ENCODE peak calls at places on chromosomes 12 and 14, in seven cellular contexts. U, M, A, K, X, Q and W are unnamed samples.

GRCh38 chr12:93808169-93808899 is 131.2 kb downstream of the CRADD start:
- DNase-seq in U (no peak), M (no peak), A (no peak), K (no peak), X (no peak), Q (no peak), W (no peak)

GRCh38 chr14:66074546-66074945 is 411.6 kb upstream of the CCDC196 start:
- DNase-seq in U (no peak), M (no peak), A (no peak), K (no peak), X (no peak), Q (no peak), W (no peak)

GRCh38 chr12:104462931-104463339 is 6.2 kb downstream of the CHST11 start:
- DNase-seq in U (no peak), M (no peak), A (no peak), K (no peak), X (no peak), Q (no peak), W (no peak)

GRCh38 chr12:101839324-101840283 is 8.8 kb upstream of the GNPTAB start:
- DNase-seq in U (peak; percentile 65), M (no peak), A (no peak), K (peak; percentile 68), X (peak; percentile 62), Q (peak; percentile 64), W (peak; percentile 78)

GRCh38 chr14:95329941-95330340 is 10.2 kb upstream of the CLMN start:
- DNase-seq in U (no peak), M (no peak), A (no peak), K (no peak), X (no peak), Q (no peak), W (no peak)

GRCh38 chr14:61342486-61342885 is 21.1 kb downstream of the PRKCH start:
- DNase-seq in U (no peak), M (no peak), A (no peak), K (no peak), X (no peak), Q (no peak), W (no peak)

GRCh38 chr14:73714656-73715081 is 485 bp upstream of the PNMA1 start:
- DNase-seq in U (no peak), M (no peak), A (no peak), K (peak; percentile 42), X (no peak), Q (no peak), W (no peak)

GRCh38 chr12:32533971-32534590 is 134.7 kb downstream of the FGD4 start:
- DNase-seq in U (peak; percentile 53), M (no peak), A (no peak), K (peak; percentile 98), X (peak; percentile 57), Q (peak; percentile 94), W (peak; percentile 88)

GRCh38 chr12:12502813-12503146 is 59.9 kb downstream of the DUSP16 start:
- DNase-seq in U (no peak), M (no peak), A (no peak), K (no peak), X (no peak), Q (no peak), W (no peak)

GRCh38 chr12:51442324-51442723 is 17.7 kb downstream of the SLC4A8 start:
- DNase-seq in U (no peak), M (no peak), A (no peak), K (peak; percentile 70), X (no peak), Q (no peak), W (no peak)

GRCh38 chr14:106821119-106821518 is 1294.7 kb downstream of the TMEM121 start:
- DNase-seq in U (no peak), M (no peak), A (no peak), K (no peak), X (no peak), Q (no peak), W (no peak)

GRCh38 chr12:18135509-18135908 is 45.5 kb upstream of the RERGL start:
- DNase-seq in U (no peak), M (no peak), A (no peak), K (no peak), X (no peak), Q (no peak), W (no peak)

GRCh38 chr14:65002586-65003210 is 16.0 kb downstream of the FNTB start:
- DNase-seq in U (no peak), M (no peak), A (no peak), K (peak; percentile 48), X (no peak), Q (no peak), W (no peak)

GRCh38 chr12:84276215-84276614 is 636.4 kb downstream of the SLC6A15 start:
- DNase-seq in U (no peak), M (no peak), A (no peak), K (peak; percentile 0), X (no peak), Q (no peak), W (no peak)

GRCh38 chr12:107441906-107442305 is 243.7 kb upstream of the PWP1 start:
- DNase-seq in U (no peak), M (no peak), A (no peak), K (peak; percentile 46), X (no peak), Q (no peak), W (no peak)

GRCh38 chr14:54762296-54762695 is 140.3 kb downstream of the GCH1 start:
- DNase-seq in U (no peak), M (no peak), A (no peak), K (peak; percentile 49), X (no peak), Q (no peak), W (no peak)

GRCh38 chr14:50792058-50792477 is 38.9 kb downstream of the NIN start:
- DNase-seq in U (no peak), M (no peak), A (no peak), K (no peak), X (no peak), Q (no peak), W (no peak)
- H3K4me1 ChIP-seq in U (peaks cover 17% of the 10 kb centered on the region), M (no peaks in the 10 kb centered on the region), A (peaks cover 16% of the 10 kb centered on the region), K (peaks cover 15% of the 10 kb centered on the region), X (peaks cover 34% of the 10 kb centered on the region), Q (no peaks in the 10 kb centered on the region), W (no peaks in the 10 kb centered on the region)

GRCh38 chr14:31277085-31277484 is 69.5 kb upstream of the HECTD1 start:
- DNase-seq in U (no peak), M (no peak), A (no peak), K (no peak), X (no peak), Q (no peak), W (no peak)

GRCh38 chr14:31278883-31279282 is 71.3 kb upstream of the HECTD1 start:
- DNase-seq in U (no peak), M (no peak), A (no peak), K (no peak), X (no peak), Q (no peak), W (no peak)

GRCh38 chr14:31280132-31280870 is 72.7 kb upstream of the HECTD1 start:
- DNase-seq in U (no peak), M (no peak), A (no peak), K (no peak), X (no peak), Q (peak; percentile 94), W (peak; percentile 58)

GRCh38 chr14:31271648-31272047 is 64.1 kb upstream of the HECTD1 start:
- DNase-seq in U (no peak), M (no peak), A (peak; percentile 49), K (no peak), X (no peak), Q (no peak), W (no peak)

GRCh38 chr14:31275731-31276130 is 68.1 kb upstream of the HECTD1 start:
- DNase-seq in U (no peak), M (no peak), A (no peak), K (no peak), X (no peak), Q (no peak), W (no peak)
- H3K9me3 ChIP-seq in U (no peaks in the 10 kb centered on the region), M (no peaks in the 10 kb centered on the region), A (no peaks in the 10 kb centered on the region), K (peaks cover 8% of the 10 kb centered on the region), X (no peaks in the 10 kb centered on the region), Q (peaks cover 40% of the 10 kb centered on the region), W (peaks cover 42% of the 10 kb centered on the region)

DNA sequence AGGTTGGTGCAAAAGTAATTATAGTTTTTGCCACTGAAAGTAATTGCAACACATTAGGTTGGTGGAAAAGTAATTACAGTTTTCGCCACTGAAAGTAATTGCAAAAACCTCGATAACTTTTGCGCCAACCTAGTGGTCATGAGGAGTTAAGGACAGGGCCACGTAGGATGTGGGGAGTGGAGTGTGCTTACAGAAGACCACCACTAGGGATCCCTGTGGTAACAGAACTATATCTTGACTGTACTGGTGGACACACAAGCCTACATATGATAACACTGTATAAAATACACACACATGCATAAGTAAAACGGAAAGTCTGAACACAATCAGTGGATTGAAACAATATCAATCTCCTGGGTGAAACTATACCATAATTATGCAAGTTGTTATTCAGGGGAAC is 187.4 kb upstream of the ABCD2 start:
- DNase-seq in U (no peak), M (no peak), A (no peak), K (no peak), X (no peak), Q (peak; percentile 45), W (peak; percentile 36)
- TF ChIP-seq CTCF in U (no peak), M (no peak), A (no peak), K (no peak), X (no peak), Q (peak; percentile 54), W (peak; percentile 49)

GRCh38 chr12:68361953-68362352 is 29.8 kb upstream of the MDM1 start:
- DNase-seq in U (no peak), M (no peak), A (no peak), K (no peak), X (no peak), Q (no peak), W (no peak)
- H3K4me1 ChIP-seq in U (no peaks in the 10 kb centered on the region), M (peaks cover 20% of the 10 kb centered on the region), A (peaks cover 32% of the 10 kb centered on the region), K (peaks cover 13% of the 10 kb centered on the region), X (peaks cover 19% of the 10 kb centered on the region), Q (peaks cover 19% of the 10 kb centered on the region), W (peaks cover 22% of the 10 kb centered on the region)

DNA sequence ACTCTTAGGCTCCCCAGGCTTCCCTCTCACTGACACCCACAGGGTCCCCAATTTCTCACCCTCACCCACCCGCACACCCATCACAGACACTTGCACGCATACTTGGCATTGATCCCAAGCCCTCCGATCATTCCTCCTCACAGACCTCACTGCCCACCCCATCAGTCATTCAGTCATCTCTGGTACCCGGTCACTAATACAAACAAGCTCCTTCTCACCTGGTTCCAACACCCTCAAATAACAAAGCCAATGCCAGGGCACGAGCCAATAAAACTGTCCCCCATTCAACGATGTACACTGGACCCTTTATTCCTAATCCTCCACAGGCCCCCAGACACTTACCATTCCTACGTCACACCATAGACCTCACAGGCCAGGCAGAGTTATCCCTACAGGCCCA is 2.3 kb downstream of the ZNF605 start:
- DNase-seq in U (no peak), M (no peak), A (no peak), K (no peak), X (no peak), Q (no peak), W (no peak)
- H3K9me3 ChIP-seq in U (peaks cover 43% of the 10 kb centered on the region), M (peaks cover 30% of the 10 kb centered on the region), A (peaks cover 37% of the 10 kb centered on the region), K (peaks cover 46% of the 10 kb centered on the region), X (no peaks in the 10 kb centered on the region), Q (peaks cover 60% of the 10 kb centered on the region), W (peaks cover 39% of the 10 kb centered on the region)

DNA sequence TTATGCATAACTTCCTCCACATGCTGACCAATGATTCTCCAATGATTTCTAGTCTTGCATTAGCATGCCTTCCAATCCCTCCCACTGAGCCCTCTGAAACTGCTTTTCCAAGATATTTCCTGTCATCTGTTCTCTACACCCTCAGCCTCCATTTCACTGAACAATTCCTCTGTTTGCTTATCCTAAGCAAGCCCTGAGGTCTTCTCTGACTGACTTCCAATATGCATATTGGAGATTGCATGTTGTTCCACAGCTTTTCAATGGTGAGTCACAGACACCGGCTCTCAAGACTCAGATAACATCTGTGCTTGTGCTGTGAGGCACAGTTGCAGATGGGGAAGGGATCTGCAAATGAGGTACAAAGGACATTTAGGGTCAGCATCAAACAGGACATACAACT is 141.0 kb downstream of the SLC16A7 start:
- DNase-seq in U (no peak), M (no peak), A (no peak), K (peak; percentile 96), X (no peak), Q (no peak), W (no peak)
- TF ChIP-seq CTCF in U (no peak), M (no peak), A (no peak), K (no peak), X (no peak), Q (no peak), W (no peak)